ENCODE peak calls at places on chromosomes 11 and 22, in six cellular contexts. K is sigmoid colon, J is tibial nerve, C is upper lobe of left lung, H is vagina, V is IMR-90. R is an unnamed sample. For H3K4me1, the result is how much of the 10 kb centered on the place peaks cover.

GRCh38 chr22:24128631-24129601 is 52.4 kb upstream of the SUSD2 start:
- DNase-seq in K (peak), J (no peak), C (no peak), H (no peak), V (no peak), R (no peak)

GRCh38 chr11:46413755-46414465 is 22.3 kb upstream of the CHRM4 start:
- DNase-seq in K (no peak), J (no peak), C (no peak), H (no peak), V (peak), R (peak)

GRCh38 chr11:60917267-60917666 is 3.3 kb downstream of the TMEM109 start:
- DNase-seq in K (no peak), J (no peak), C (no peak), H (no peak), V (no peak), R (no peak)

GRCh38 chr22:32706149-32706548 is 95.4 kb upstream of the TIMP3 start:
- DNase-seq in K (no peak), J (no peak), C (no peak), H (no peak), V (no peak), R (no peak)

GRCh38 chr11:86483591-86484163 is 109.0 kb downstream of the CCDC81 start:
- DNase-seq in K (no peak), J (no peak), C (no peak), H (no peak), V (no peak), R (no peak)

GRCh38 chr11:119202554-119202953 is 3.6 kb upstream of the CBL start:
- DNase-seq in K (no peak), J (no peak), C (no peak), H (no peak), V (no peak), R (peak)

GRCh38 chr11:953513-953912 is 27.8 kb downstream of the AP2A2 start:
- DNase-seq in K (no peak), J (no peak), C (peak), H (no peak), V (no peak), R (no peak)

GRCh38 chr11:76004400-76004799 is 189.4 kb downstream of the UVRAG start:
- DNase-seq in K (no peak), J (no peak), C (no peak), H (no peak), V (no peak), R (no peak)

GRCh38 chr11:112877561-112877960 is 83.7 kb upstream of the NCAM1 start:
- DNase-seq in K (no peak), J (no peak), C (no peak), H (no peak), V (no peak), R (no peak)

GRCh38 chr11:61377461-61378160 is 14.8 kb upstream of the TMEM216 start:
- DNase-seq in K (no peak), J (no peak), C (no peak), H (no peak), V (peak), R (no peak)

GRCh38 chr22:37843746-37844089 is 416 bp downstream of the ANKRD54 start:
- DNase-seq in K (peak), J (peak), C (peak), H (no peak), V (peak), R (peak)

GRCh38 chr22:42074153-42074750 is at the start of gene PHETA2:
- DNase-seq in K (no peak), J (no peak), C (peak), H (no peak), V (peak), R (peak)

GRCh38 chr11:15901046-15901445 is 455.3 kb downstream of the SOX6 start:
- DNase-seq in K (no peak), J (no peak), C (no peak), H (no peak), V (no peak), R (no peak)

GRCh38 chr22:50701076-50701419 is 28.4 kb downstream of the SHANK3 start:
- DNase-seq in K (peak), J (no peak), C (no peak), H (no peak), V (no peak), R (no peak)

GRCh38 chr22:50701428-50702154 is 29.0 kb downstream of the SHANK3 start:
- DNase-seq in K (peak), J (no peak), C (no peak), H (no peak), V (no peak), R (no peak)

GRCh38 chr22:50699001-50699753 is 26.6 kb downstream of the SHANK3 start:
- DNase-seq in K (peak), J (no peak), C (no peak), H (no peak), V (no peak), R (no peak)

GRCh38 chr22:50699754-50700386 is 27.2 kb downstream of the SHANK3 start:
- DNase-seq in K (peak), J (no peak), C (no peak), H (no peak), V (no peak), R (peak)

GRCh38 chr22:50700387-50701075 is 27.9 kb downstream of the SHANK3 start:
- DNase-seq in K (peak), J (no peak), C (no peak), H (no peak), V (no peak), R (no peak)
- TF ChIP-seq POLR2A in K (no peak), J (no peak), C (no peak), H (no peak), V (no peak), R (no peak)

DNA sequence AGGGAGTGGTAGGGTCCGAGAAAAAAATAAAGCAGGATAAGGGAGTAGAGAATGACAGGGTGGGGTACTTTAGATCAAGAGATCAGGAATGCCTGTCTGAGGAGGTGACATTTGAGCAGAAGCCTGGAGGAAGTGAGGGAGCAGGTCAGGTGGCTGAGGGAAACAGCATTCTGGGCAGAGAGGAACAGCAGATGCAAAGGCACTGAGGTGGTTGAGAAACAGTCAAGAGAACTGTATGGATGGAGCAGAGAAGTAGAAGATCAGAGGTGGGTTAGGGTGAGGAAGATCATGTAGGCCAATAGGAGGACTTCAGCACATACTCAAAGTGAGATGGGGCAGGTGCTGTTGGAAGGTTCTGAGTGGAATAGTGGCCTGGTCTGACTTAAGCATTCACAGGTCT is 8.3 kb downstream of the ARHGEF17 start:
- DNase-seq in K (no peak), J (no peak), C (no peak), H (no peak), V (no peak), R (no peak)
- H3K4me1 ChIP-seq in K (under half), J (half or more), C (half or more), H (half or more), V (half or more), R (under half)

GRCh38 chr22:19607198-19608113 is 83.2 kb upstream of the CLDN5 start:
- DNase-seq in K (no peak), J (no peak), C (peak), H (no peak), V (peak), R (peak)

GRCh38 chr22:19606332-19607197 is 82.4 kb upstream of the CLDN5 start:
- DNase-seq in K (no peak), J (no peak), C (no peak), H (no peak), V (no peak), R (no peak)

GRCh38 chr22:19604711-19605268 is 80.6 kb upstream of the CLDN5 start:
- DNase-seq in K (no peak), J (no peak), C (no peak), H (no peak), V (no peak), R (no peak)

GRCh38 chr22:19603767-19604166 is 79.6 kb upstream of the CLDN5 start:
- DNase-seq in K (no peak), J (no peak), C (no peak), H (no peak), V (no peak), R (no peak)

DNA sequence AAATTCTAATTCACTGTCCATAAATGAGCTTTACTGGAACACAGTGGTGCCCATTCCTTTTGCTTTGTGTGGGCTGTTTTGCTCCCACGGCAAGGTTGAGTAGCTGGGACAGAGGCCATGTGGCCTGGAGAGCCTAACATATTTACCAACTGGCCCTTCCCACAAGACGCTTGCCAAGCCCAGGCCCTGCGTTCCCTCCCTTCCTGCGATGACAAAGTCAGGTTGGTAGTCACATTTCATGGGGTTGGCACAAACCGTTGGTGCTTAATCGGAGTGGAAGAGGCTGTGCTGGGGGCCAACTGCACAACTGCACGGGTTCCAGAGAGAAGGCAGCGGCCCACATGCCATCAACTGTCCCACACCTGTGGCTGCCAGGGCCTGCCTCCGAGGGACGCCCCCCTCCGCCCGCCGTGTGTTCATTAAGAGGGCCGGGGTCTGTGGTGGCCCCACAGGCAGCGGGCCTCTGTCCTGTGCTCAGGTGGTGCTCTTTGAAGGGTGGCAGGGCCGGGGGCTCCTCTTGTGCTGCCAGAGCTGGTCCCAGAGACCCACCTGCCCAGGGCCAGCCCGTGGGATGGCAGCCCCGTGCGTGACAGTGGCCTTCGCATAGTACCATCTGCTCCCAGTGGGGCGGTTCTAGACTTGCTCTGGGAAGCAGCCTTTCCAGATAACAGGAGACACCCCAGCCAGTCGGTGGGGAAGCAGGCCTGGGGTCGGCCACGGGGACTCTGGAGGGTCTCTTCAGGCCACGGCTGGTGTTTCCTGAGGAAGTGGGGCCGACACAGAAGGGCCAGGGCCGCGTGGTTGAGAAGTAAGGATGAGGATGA is 81.5 kb upstream of the CLDN5 start:
- DNase-seq in K (no peak), J (no peak), C (no peak), H (no peak), V (no peak), R (no peak)
- TF ChIP-seq POLR2A in K (no peak), J (no peak), C (no peak), H (no peak), V (no peak), R (no peak)

GRCh38 chr11:12791245-12791644 is 117.0 kb downstream of the TEAD1 start:
- DNase-seq in K (no peak), J (no peak), C (no peak), H (no peak), V (no peak), R (no peak)
- H3K4me1 ChIP-seq in K (under half), J (under half), C (under half), H (under half), V (under half), R (under half)

R was measured in Peyer's patch.